ENCODE peak calls at places on chromosomes 4 and X, in seven cellular contexts. Y is HepG2, R is lower leg skin, N is H54, U is sigmoid colon, L is Peyer's patch, K is esophagus muscularis mucosa. I is an unnamed sample.

GRCh38 chr4:37661643-37662221 is 24.4 kb downstream of the RELL1 start:
- DNase-seq in K (no peak), L (no peak), Y (no peak), N (no peak), U (no peak), R (no peak), I (no peak)

GRCh38 chr4:111977419-111977965 is 167.8 kb upstream of the FAM241A start:
- DNase-seq in U (no peak), N (no peak), L (peak; percentile 70), K (no peak), Y (no peak), R (no peak), I (no peak)

GRCh38 chr4:143358923-143359694 is 22.4 kb downstream of the GAB1 start:
- DNase-seq in U (no peak), R (peak; percentile 64), L (no peak), N (peak; percentile 20), Y (no peak), K (no peak), I (no peak)

GRCh38 chr4:48449151-48449550 is 34.0 kb upstream of the SLC10A4 start:
- DNase-seq in N (no peak), U (no peak), R (no peak), K (no peak), L (no peak), Y (peak; percentile 11), I (no peak)

GRCh38 chr4:165994706-165995105 is 121.7 kb downstream of the TLL1 start:
- DNase-seq in Y (no peak), K (no peak), R (no peak), L (no peak), N (no peak), U (no peak), I (no peak)

GRCh38 chr4:156103306-156103705 is 149.6 kb upstream of the CTSO start:
- DNase-seq in L (no peak), K (no peak), N (no peak), R (no peak), Y (no peak), U (no peak), I (no peak)

GRCh38 chr4:98558366-98558765 is 100.0 kb downstream of the TSPAN5 start:
- DNase-seq in Y (no peak), L (no peak), N (no peak), U (no peak), K (peak; percentile 31), R (no peak), I (no peak)

GRCh38 chrX:10636337-10636736 is 16.0 kb upstream of the MID1 start:
- DNase-seq in L (no peak), R (peak; percentile 22), N (no peak), Y (no peak), U (no peak), K (no peak), I (no peak)

GRCh38 chrX:142428916-142429315 is 223.8 kb upstream of the MAGEC2 start:
- DNase-seq in Y (no peak), N (no peak), R (no peak), U (no peak), L (no peak), K (no peak), I (no peak)

GRCh38 chrX:41561045-41561444 is 113.9 kb downstream of the NYX start:
- DNase-seq in L (no peak), K (no peak), U (no peak), N (peak; percentile 1), Y (no peak), R (peak; percentile 19), I (peak; percentile 5)

GRCh38 chrX:15646031-15646430 is 18.6 kb downstream of the CLTRN start:
- DNase-seq in K (no peak), N (no peak), R (no peak), L (no peak), Y (no peak), U (no peak), I (no peak)

GRCh38 chrX:37644381-37645305 is 40.9 kb upstream of the XK start:
- DNase-seq in Y (no peak), L (no peak), K (no peak), R (peak; percentile 13), U (no peak), N (no peak), I (no peak)

GRCh38 chr4:14871676-14872430 is 130.4 kb upstream of the CPEB2 start:
- DNase-seq in R (no peak), Y (peak; percentile 3), K (no peak), L (peak; percentile 54), N (no peak), U (no peak), I (no peak)

GRCh38 chr4:3074078-3074845 is at the start of the genes HTT and HTT-AS:
- DNase-seq in L (peak; percentile 99), Y (peak; percentile 86), U (peak; percentile 98), K (peak; percentile 99), N (peak; percentile 80), R (peak; percentile 94), I (peak; percentile 82)

GRCh38 chr4:3077796-3078195 is 3.3 kb downstream of the HTT start:
- DNase-seq in U (no peak), N (no peak), R (no peak), Y (no peak), K (no peak), L (no peak), I (no peak)

GRCh38 chr4:3073158-3074077 is 920 bp downstream of the HTT-AS start:
- DNase-seq in R (no peak), Y (peak; percentile 74), U (peak; percentile 74), K (no peak), N (peak; percentile 63), L (no peak), I (no peak)

GRCh38 chr4:3075652-3075981 is 1.1 kb downstream of the HTT start:
- DNase-seq in K (no peak), Y (no peak), L (no peak), N (no peak), U (no peak), R (no peak), I (no peak)

DNA sequence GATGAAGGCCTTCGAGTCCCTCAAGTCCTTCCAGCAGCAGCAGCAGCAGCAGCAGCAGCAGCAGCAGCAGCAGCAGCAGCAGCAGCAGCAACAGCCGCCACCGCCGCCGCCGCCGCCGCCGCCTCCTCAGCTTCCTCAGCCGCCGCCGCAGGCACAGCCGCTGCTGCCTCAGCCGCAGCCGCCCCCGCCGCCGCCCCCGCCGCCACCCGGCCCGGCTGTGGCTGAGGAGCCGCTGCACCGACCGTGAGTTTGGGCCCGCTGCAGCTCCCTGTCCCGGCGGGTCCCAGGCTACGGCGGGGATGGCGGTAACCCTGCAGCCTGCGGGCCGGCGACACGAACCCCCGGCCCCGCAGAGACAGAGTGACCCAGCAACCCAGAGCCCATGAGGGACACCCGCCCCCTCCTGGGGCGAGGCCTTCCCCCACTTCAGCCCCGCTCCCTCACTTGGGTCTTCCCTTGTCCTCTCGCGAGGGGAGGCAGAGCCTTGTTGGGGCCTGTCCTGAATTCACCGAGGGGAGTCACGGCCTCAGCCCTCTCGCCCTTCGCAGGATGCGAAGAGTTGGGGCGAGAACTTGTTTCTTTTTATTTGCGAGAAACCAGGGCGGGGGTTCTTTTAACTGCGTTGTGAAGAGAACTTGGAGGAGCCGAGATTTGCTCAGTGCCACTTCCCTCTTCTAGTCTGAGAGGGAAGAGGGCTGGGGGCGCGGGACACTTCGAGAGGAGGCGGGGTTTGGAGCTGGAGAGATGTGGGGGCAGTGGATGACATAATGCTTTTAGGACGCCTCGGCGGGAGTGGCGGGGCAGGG is 568 bp downstream of the HTT start:
- DNase-seq in Y (peak; percentile 65), N (peak; percentile 24), U (peak; percentile 73), L (peak; percentile 76), R (peak; percentile 43), K (no peak), I (no peak)
- TF ChIP-seq POLR2A in Y (no peak), N (no peak), U (no peak), L (no peak), R (no peak), K (no peak), I (peak; percentile 85)

GRCh38 chr4:26319467-26320158 is 1.2 kb upstream of the RBPJ start:
- DNase-seq in R (peak; percentile 98), N (peak; percentile 81), K (peak; percentile 99), Y (peak; percentile 98), U (peak; percentile 99), L (peak; percentile 98), I (peak; percentile 79)
- TF ChIP-seq POLR2A in R (no peak), N (no peak), K (peak; percentile 29), Y (peak; percentile 11), U (no peak), L (no peak), I (no peak)

GRCh38 chr4:187469627-187470026 is 525.9 kb upstream of the ZFP42 start:
- DNase-seq in Y (no peak), U (no peak), N (no peak), L (no peak), R (no peak), K (peak; percentile 8), I (no peak)
- TF ChIP-seq POLR2A in Y (no peak), U (no peak), N (no peak), L (no peak), R (no peak), K (no peak), I (no peak)

GRCh38 chr4:18022572-18023039 is 1.1 kb upstream of the LCORL start:
- DNase-seq in Y (no peak), N (no peak), L (no peak), U (no peak), R (no peak), K (no peak), I (no peak)

GRCh38 chr4:18020671-18021469 is 685 bp downstream of the LCORL start:
- DNase-seq in R (peak; percentile 58), Y (peak; percentile 73), K (no peak), L (peak; percentile 70), U (peak; percentile 87), N (peak; percentile 37), I (peak; percentile 33)

GRCh38 chr4:18020145-18020670 is 1.3 kb downstream of the LCORL start:
- DNase-seq in N (no peak), K (no peak), Y (no peak), R (no peak), U (no peak), L (peak; percentile 46), I (no peak)

GRCh38 chr4:18021720-18022571 is at the start of gene LCORL:
- DNase-seq in K (peak; percentile 98), U (peak; percentile 97), Y (peak; percentile 96), L (peak; percentile 95), N (peak; percentile 63), R (peak; percentile 94), I (peak; percentile 70)

GRCh38 chr4:18021470-18021719 is 160 bp downstream of the LCORL start:
- DNase-seq in N (no peak), Y (no peak), R (peak; percentile 17), L (no peak), K (no peak), U (no peak), I (no peak)
- TF ChIP-seq POLR2A in N (no peak), Y (no peak), R (no peak), L (peak; percentile 66), K (no peak), U (no peak), I (no peak)

GRCh38 chr4:152680988-152681731 is 1.4 kb upstream of the TMEM154 start:
- DNase-seq in U (no peak), K (no peak), R (no peak), N (no peak), Y (no peak), L (no peak), I (no peak)

GRCh38 chr4:152676052-152676854 is 3.5 kb downstream of the TMEM154 start:
- DNase-seq in U (no peak), Y (no peak), R (no peak), L (no peak), K (no peak), N (no peak), I (no peak)

GRCh38 chr4:152682143-152682542 is 2.3 kb upstream of the TMEM154 start:
- DNase-seq in U (no peak), K (no peak), R (no peak), L (no peak), N (no peak), Y (no peak), I (no peak)

GRCh38 chr4:152678841-152679240 is 956 bp downstream of the TMEM154 start:
- DNase-seq in U (no peak), L (no peak), K (no peak), N (no peak), Y (no peak), R (no peak), I (no peak)

GRCh38 chr4:152679414-152680281 is at the start of gene TMEM154:
- DNase-seq in L (peak; percentile 75), K (no peak), Y (no peak), R (peak; percentile 65), U (peak; percentile 72), N (peak; percentile 46), I (peak; percentile 42)
- TF ChIP-seq POLR2A in L (peak; percentile 31), K (no peak), Y (no peak), R (no peak), U (no peak), N (peak; percentile 85), I (peak; percentile 96)

I was measured in GM12892.